ENCODE peak calls at places on chromosomes 1 and 21, in ten cellular contexts. Z is GM04504; B is GM13977; F is fibroblast of lung; I is A172; E is HT-29; D is GM12878; U is fibroblast of pulmonary artery; M is left colon; W is activated CD8-positive, alpha-beta memory T cell treated with anti-CD3 and anti-CD28 coated beads, Interleukin-2, amount 50 U/mL, for 48 hours. X is an unnamed sample.

GRCh38 chr1:91124290-91124975 is 102.6 kb upstream of the ZNF644 start:
- DNase-seq in Z (no peak), B (no peak), F (no peak), I (no peak), E (no peak), D (no peak), U (no peak), M (no peak), W (no peak), X (no peak)

GRCh38 chr1:26799479-26800133 is 11.9 kb downstream of the PIGV start:
- DNase-seq in Z (peak; percentile 73), B (no peak), F (peak; percentile 84), I (peak; percentile 66), E (peak; percentile 67), D (no peak), U (peak; percentile 89), M (peak; percentile 62), W (peak; percentile 61), X (no peak)

GRCh38 chr1:214823311-214824117 is 220.5 kb downstream of the CENPF start:
- DNase-seq in Z (no peak), B (no peak), F (no peak), I (no peak), E (peak; percentile 15), D (no peak), U (no peak), M (no peak), W (no peak), X (no peak)

GRCh38 chr1:26923711-26924110 is 2.2 kb downstream of the NUDC start:
- DNase-seq in Z (no peak), B (no peak), F (peak; percentile 20), I (peak; percentile 54), E (no peak), D (no peak), U (peak; percentile 64), M (no peak), W (no peak), X (no peak)

GRCh38 chr1:205492201-205492667 is 12.2 kb upstream of the CDK18 start:
- DNase-seq in Z (no peak), B (no peak), F (no peak), I (peak; percentile 72), E (no peak), D (no peak), U (no peak), M (no peak), W (no peak), X (no peak)

GRCh38 chr1:38803647-38804046 is 55.9 kb downstream of the RRAGC start:
- DNase-seq in Z (no peak), B (no peak), F (peak; percentile 11), I (no peak), E (no peak), D (no peak), U (peak; percentile 11), M (no peak), W (no peak), X (no peak)

GRCh38 chr1:197356723-197357533 is 88.9 kb downstream of the CRB1 start:
- DNase-seq in Z (no peak), B (peak; percentile 45), F (peak; percentile 45), I (peak; percentile 70), E (peak; percentile 53), D (no peak), U (peak; percentile 78), M (no peak), W (no peak), X (no peak)

GRCh38 chr1:46191033-46191701 is 7.1 kb downstream of the POMGNT1 start:
- DNase-seq in Z (no peak), B (no peak), F (no peak), I (no peak), E (no peak), D (no peak), U (no peak), M (no peak), W (no peak), X (no peak)

GRCh38 chr1:209207701-209208286 is 375.7 kb upstream of the CAMK1G start:
- DNase-seq in Z (peak; percentile 30), B (peak; percentile 61), F (peak; percentile 69), I (peak; percentile 49), E (peak; percentile 5), D (no peak), U (peak; percentile 68), M (no peak), W (peak; percentile 62), X (no peak)

GRCh38 chr1:232590742-232591082 is 39.2 kb downstream of the SIPA1L2 start:
- DNase-seq in Z (no peak), B (no peak), F (no peak), I (no peak), E (no peak), D (no peak), U (no peak), M (no peak), W (no peak), X (no peak)

GRCh38 chr21:38766987-38767722 is 38.6 kb upstream of the ETS2 start:
- DNase-seq in Z (no peak), B (peak; percentile 81), F (no peak), I (no peak), E (no peak), D (peak; percentile 96), U (no peak), M (peak; percentile 57), W (peak; percentile 76), X (peak; percentile 19)

GRCh38 chr1:58607391-58607790 is 30.3 kb upstream of the TACSTD2 start:
- DNase-seq in Z (no peak), B (no peak), F (peak; percentile 72), I (no peak), E (no peak), D (no peak), U (no peak), M (no peak), W (no peak), X (no peak)

GRCh38 chr1:15430787-15431570 is 7.3 kb upstream of the CTRC start:
- DNase-seq in Z (no peak), B (peak; percentile 89), F (no peak), I (no peak), E (peak; percentile 65), D (no peak), U (peak; percentile 46), M (no peak), W (peak; percentile 95), X (peak; percentile 76)

GRCh38 chr1:23368562-23369334 is 888 bp downstream of the ZNF436 start:
- DNase-seq in Z (peak; percentile 80), B (peak; percentile 90), F (peak; percentile 91), I (peak; percentile 44), E (peak; percentile 94), D (no peak), U (peak; percentile 90), M (peak; percentile 90), W (peak; percentile 93), X (peak; percentile 74)

GRCh38 chr1:25673962-25674928 is 57.7 kb downstream of the MAN1C1 start:
- DNase-seq in Z (no peak), B (no peak), F (no peak), I (peak; percentile 6), E (no peak), D (no peak), U (no peak), M (no peak), W (no peak), X (no peak)

GRCh38 chr1:84774674-84775548 is 84.7 kb upstream of the SSX2IP start:
- DNase-seq in Z (no peak), B (no peak), F (no peak), I (no peak), E (no peak), D (no peak), U (no peak), M (no peak), W (no peak), X (no peak)

GRCh38 chr21:36663033-36663855 is 35.7 kb upstream of the SIM2 start:
- DNase-seq in Z (no peak), B (no peak), F (no peak), I (no peak), E (no peak), D (no peak), U (peak; percentile 11), M (no peak), W (no peak), X (no peak)

GRCh38 chr1:24275510-24275909 is 43.6 kb upstream of the GRHL3 start:
- DNase-seq in Z (no peak), B (no peak), F (peak; percentile 91), I (peak; percentile 55), E (no peak), D (no peak), U (peak; percentile 52), M (no peak), W (no peak), X (no peak)

GRCh38 chr21:42062543-42063022 is 8.5 kb upstream of the UMODL1 start:
- DNase-seq in Z (no peak), B (peak; percentile 86), F (no peak), I (no peak), E (peak; percentile 19), D (peak; percentile 82), U (no peak), M (peak; percentile 71), W (peak; percentile 81), X (peak; percentile 81)

GRCh38 chr1:35691080-35691479 is 27.6 kb downstream of the C1orf216 start:
- DNase-seq in Z (no peak), B (no peak), F (no peak), I (no peak), E (no peak), D (no peak), U (no peak), M (no peak), W (no peak), X (no peak)

GRCh38 chr1:154745750-154746425 is 124.2 kb downstream of the KCNN3 start:
- DNase-seq in Z (no peak), B (no peak), F (no peak), I (no peak), E (no peak), D (no peak), U (no peak), M (no peak), W (no peak), X (no peak)

GRCh38 chr1:5161372-5161771 is 507.0 kb downstream of the AJAP1 start:
- DNase-seq in Z (no peak), B (no peak), F (no peak), I (no peak), E (no peak), D (no peak), U (no peak), M (no peak), W (no peak), X (no peak)

GRCh38 chr1:68379085-68379478 is 70.7 kb downstream of the RPE65 start:
- DNase-seq in Z (no peak), B (no peak), F (no peak), I (peak; percentile 34), E (peak; percentile 7), D (no peak), U (peak; percentile 11), M (no peak), W (no peak), X (no peak)

GRCh38 chr1:40593449-40594186 is 62.2 kb downstream of the ZNF684 start:
- DNase-seq in Z (no peak), B (no peak), F (peak; percentile 21), I (no peak), E (no peak), D (no peak), U (no peak), M (no peak), W (no peak), X (no peak)

GRCh38 chr1:59597420-59598199 is 217.1 kb upstream of the HOOK1 start:
- DNase-seq in Z (no peak), B (no peak), F (no peak), I (no peak), E (no peak), D (no peak), U (no peak), M (no peak), W (no peak), X (no peak)

GRCh38 chr1:156020293-156021086 is at the start of gene SSR2:
- DNase-seq in Z (peak; percentile 81), B (peak; percentile 95), F (peak; percentile 92), I (peak; percentile 99), E (peak; percentile 91), D (peak; percentile 76), U (peak; percentile 94), M (peak; percentile 92), W (peak; percentile 86), X (peak; percentile 45)

GRCh38 chr1:40753142-40753882 is 30.3 kb upstream of the KCNQ4 start:
- DNase-seq in Z (no peak), B (peak; percentile 61), F (no peak), I (no peak), E (no peak), D (peak; percentile 33), U (no peak), M (no peak), W (no peak), X (no peak)

GRCh38 chr1:84698151-84698651 is 7.9 kb upstream of the SSX2IP start:
- DNase-seq in Z (peak; percentile 84), B (no peak), F (peak; percentile 91), I (peak; percentile 39), E (peak; percentile 3), D (no peak), U (peak; percentile 90), M (no peak), W (no peak), X (no peak)

X was measured in activated CD4-positive, CD25-positive, alpha-beta regulatory T cell.